ENCODE peak calls at places on chromosome 13, in four cellular contexts. P, U, G and O are unnamed samples.

GRCh38 chr13:100544866-100545683 is 43.5 kb downstream of the GGACT start:
- DNase-seq in P (no peak), U (no peak), G (no peak), O (no peak)

GRCh38 chr13:74250738-74251190 is 116.6 kb upstream of the KLF12 start:
- DNase-seq in P (no peak), U (peak), G (no peak), O (no peak)

GRCh38 chr13:30745917-30746686 is 10.8 kb downstream of the ALOX5AP start:
- DNase-seq in P (no peak), U (no peak), G (no peak), O (no peak)

GRCh38 chr13:27038323-27038722 is 133.3 kb downstream of the USP12 start:
- DNase-seq in P (peak), U (no peak), G (no peak), O (no peak)

GRCh38 chr13:113447596-113447995 is 5.7 kb downstream of the ADPRHL1 start:
- DNase-seq in P (no peak), U (no peak), G (no peak), O (no peak)

GRCh38 chr13:28534801-28535200 is 39.9 kb upstream of the FLT1 start:
- DNase-seq in P (no peak), U (no peak), G (no peak), O (no peak)

GRCh38 chr13:98731925-98732324 is 20.5 kb downstream of the SLC15A1 start:
- DNase-seq in P (no peak), U (no peak), G (no peak), O (no peak)

GRCh38 chr13:87122551-87122950 is 548.6 kb upstream of the SLITRK5 start:
- DNase-seq in P (no peak), U (no peak), G (no peak), O (no peak)

GRCh38 chr13:37640499-37640898 is 41.9 kb upstream of the POSTN start:
- DNase-seq in P (peak), U (no peak), G (no peak), O (no peak)

GRCh38 chr13:64568748-64569147 is 2661.4 kb downstream of the PCDH9 start:
- DNase-seq in P (no peak), U (no peak), G (no peak), O (no peak)

GRCh38 chr13:106028916-106029315 is 506.5 kb downstream of the EFNB2 start:
- DNase-seq in P (peak), U (peak), G (no peak), O (no peak)

GRCh38 chr13:101868585-101869469 is 416.4 kb downstream of the ITGBL1 start:
- DNase-seq in P (no peak), U (no peak), G (no peak), O (no peak)

GRCh38 chr13:29991343-29991742 is 140.9 kb upstream of the UBL3 start:
- DNase-seq in P (peak), U (peak), G (no peak), O (no peak)

GRCh38 chr13:94280357-94280756 is 199.1 kb downstream of the DCT start:
- DNase-seq in P (no peak), U (no peak), G (no peak), O (no peak)

GRCh38 chr13:43797869-43798268 is 11.1 kb upstream of the ENOX1 start:
- DNase-seq in P (no peak), U (no peak), G (no peak), O (no peak)

GRCh38 chr13:79541426-79542049 is 60.6 kb downstream of the NDFIP2 start:
- DNase-seq in P (peak), U (no peak), G (no peak), O (no peak)

GRCh38 chr13:98563071-98563470 is 13.8 kb downstream of the STK24 start:
- DNase-seq in P (no peak), U (no peak), G (no peak), O (no peak)

GRCh38 chr13:43405457-43405856 is 381.3 kb downstream of the ENOX1 start:
- DNase-seq in P (peak), U (no peak), G (no peak), O (no peak)

GRCh38 chr13:44713793-44714469 is 137.8 kb upstream of the TSC22D1 start:
- DNase-seq in P (peak), U (peak), G (no peak), O (no peak)

GRCh38 chr13:113209336-113209879 is at the start of gene CUL4A:
- DNase-seq in P (no peak), U (no peak), G (peak), O (peak)

GRCh38 chr13:52454459-52454824 is 836 bp upstream of the CKAP2 start:
- DNase-seq in P (no peak), U (no peak), G (no peak), O (no peak)

GRCh38 chr13:33262069-33262487 is 23.5 kb downstream of the STARD13 start:
- DNase-seq in P (no peak), U (no peak), G (no peak), O (no peak)

GRCh38 chr13:80778302-80778701 is 437.4 kb upstream of the SPRY2 start:
- DNase-seq in P (no peak), U (no peak), G (no peak), O (no peak)

GRCh38 chr13:34571716-34572115 is 370.4 kb upstream of the NBEA start:
- DNase-seq in P (no peak), U (no peak), G (no peak), O (no peak)

GRCh38 chr13:102138635-102139225 is 263.1 kb downstream of the FGF14 start:
- DNase-seq in P (no peak), U (no peak), G (no peak), O (no peak)

GRCh38 chr13:22077764-22078163 is 406.9 kb downstream of the FGF9 start:
- DNase-seq in P (no peak), U (no peak), G (no peak), O (no peak)

GRCh38 chr13:46170687-46171086 is 11.3 kb downstream of the LCP1 start:
- DNase-seq in P (no peak), U (no peak), G (no peak), O (no peak)

GRCh38 chr13:29845440-29846056 is 4.9 kb downstream of the UBL3 start:
- DNase-seq in P (no peak), U (no peak), G (no peak), O (no peak)

GRCh38 chr13:21297452-21297851 is 121.0 kb downstream of the MRPL57 start:
- DNase-seq in P (no peak), U (no peak), G (no peak), O (no peak)